ENCODE peak calls at places on chromosome 21, in ten cellular contexts. One of them, this sample, is unnamed.

GRCh38 chr21:38965910-38966504 is 160.3 kb downstream of the ETS2 start:
- DNase-seq in HL-60: no peak
- DNase-seq in bronchial epithelial cell: peak; percentile 88
- DNase-seq in IMR-90: peak; percentile 59
- DNase-seq in cardiac fibroblast: peak; percentile 57
- DNase-seq in astrocyte of the spinal cord: no peak
- DNase-seq in lower leg skin: no peak
- DNase-seq in lung: peak; percentile 88
- DNase-seq in right cardiac atrium: no peak
- DNase-seq in SK-N-MC: no peak
- DNase-seq in this sample: peak; percentile 82

GRCh38 chr21:35475768-35476167 is 426.7 kb upstream of the RUNX1 start:
- DNase-seq in HL-60: peak; percentile 67
- DNase-seq in IMR-90: peak; percentile 75
- DNase-seq in bronchial epithelial cell: peak; percentile 49
- DNase-seq in cardiac fibroblast: peak; percentile 83
- DNase-seq in lung: no peak
- DNase-seq in right cardiac atrium: no peak
- DNase-seq in lower leg skin: no peak
- DNase-seq in astrocyte of the spinal cord: peak; percentile 44
- DNase-seq in SK-N-MC: peak; percentile 1
- DNase-seq in this sample: peak; percentile 25

GRCh38 chr21:36725793-36726386 is 27.0 kb downstream of the SIM2 start:
- DNase-seq in astrocyte of the spinal cord: no peak
- DNase-seq in bronchial epithelial cell: no peak
- DNase-seq in lung: no peak
- DNase-seq in right cardiac atrium: no peak
- DNase-seq in IMR-90: no peak
- DNase-seq in lower leg skin: peak; percentile 70
- DNase-seq in cardiac fibroblast: no peak
- DNase-seq in HL-60: no peak
- DNase-seq in SK-N-MC: no peak
- DNase-seq in this sample: no peak

GRCh38 chr21:15018382-15018781 is 46.4 kb downstream of the NRIP1 start:
- DNase-seq in lower leg skin: no peak
- DNase-seq in astrocyte of the spinal cord: no peak
- DNase-seq in right cardiac atrium: no peak
- DNase-seq in bronchial epithelial cell: no peak
- DNase-seq in IMR-90: no peak
- DNase-seq in SK-N-MC: no peak
- DNase-seq in cardiac fibroblast: no peak
- DNase-seq in HL-60: no peak
- DNase-seq in lung: no peak
- DNase-seq in this sample: no peak

GRCh38 chr21:37654596-37654995 is 261.7 kb downstream of the KCNJ6 start:
- DNase-seq in right cardiac atrium: no peak
- DNase-seq in lung: no peak
- DNase-seq in astrocyte of the spinal cord: no peak
- DNase-seq in IMR-90: no peak
- DNase-seq in HL-60: no peak
- DNase-seq in cardiac fibroblast: no peak
- DNase-seq in bronchial epithelial cell: no peak
- DNase-seq in SK-N-MC: no peak
- DNase-seq in lower leg skin: no peak
- DNase-seq in this sample: no peak

GRCh38 chr21:38591138-38591537 is 92.9 kb upstream of the ERG start:
- DNase-seq in SK-N-MC: no peak
- DNase-seq in HL-60: no peak
- DNase-seq in cardiac fibroblast: no peak
- DNase-seq in lung: no peak
- DNase-seq in IMR-90: no peak
- DNase-seq in astrocyte of the spinal cord: no peak
- DNase-seq in lower leg skin: no peak
- DNase-seq in right cardiac atrium: no peak
- DNase-seq in bronchial epithelial cell: no peak
- DNase-seq in this sample: peak; percentile 16

GRCh38 chr21:26752849-26753248 is 92.4 kb downstream of the ADAMTS1 start:
- DNase-seq in SK-N-MC: no peak
- DNase-seq in HL-60: no peak
- DNase-seq in cardiac fibroblast: no peak
- DNase-seq in bronchial epithelial cell: no peak
- DNase-seq in astrocyte of the spinal cord: no peak
- DNase-seq in right cardiac atrium: no peak
- DNase-seq in lower leg skin: no peak
- DNase-seq in lung: no peak
- DNase-seq in IMR-90: no peak
- DNase-seq in this sample: no peak

GRCh38 chr21:16176570-16176969 is 446.8 kb downstream of the USP25 start:
- DNase-seq in HL-60: no peak
- DNase-seq in IMR-90: no peak
- DNase-seq in astrocyte of the spinal cord: no peak
- DNase-seq in bronchial epithelial cell: no peak
- DNase-seq in lower leg skin: no peak
- DNase-seq in SK-N-MC: no peak
- DNase-seq in cardiac fibroblast: peak; percentile 34
- DNase-seq in right cardiac atrium: no peak
- DNase-seq in lung: no peak
- DNase-seq in this sample: no peak

GRCh38 chr21:43718872-43719747 is at the start of gene PDXK:
- DNase-seq in lower leg skin: peak; percentile 97
- DNase-seq in astrocyte of the spinal cord: peak; percentile 84
- DNase-seq in cardiac fibroblast: peak; percentile 76
- DNase-seq in SK-N-MC: no peak
- DNase-seq in lung: peak; percentile 86
- DNase-seq in right cardiac atrium: peak; percentile 96
- DNase-seq in HL-60: peak; percentile 85
- DNase-seq in bronchial epithelial cell: peak; percentile 66
- DNase-seq in IMR-90: peak; percentile 77
- DNase-seq in this sample: peak; percentile 89

GRCh38 chr21:43719748-43720538 is 1.0 kb downstream of the PDXK start:
- DNase-seq in IMR-90: no peak
- DNase-seq in lung: no peak
- DNase-seq in cardiac fibroblast: no peak
- DNase-seq in right cardiac atrium: peak; percentile 65
- DNase-seq in HL-60: no peak
- DNase-seq in bronchial epithelial cell: no peak
- DNase-seq in SK-N-MC: no peak
- DNase-seq in astrocyte of the spinal cord: no peak
- DNase-seq in lower leg skin: no peak
- DNase-seq in this sample: no peak

GRCh38 chr21:43717967-43718871 is 710 bp upstream of the PDXK start:
- DNase-seq in HL-60: no peak
- DNase-seq in lung: no peak
- DNase-seq in SK-N-MC: no peak
- DNase-seq in astrocyte of the spinal cord: no peak
- DNase-seq in bronchial epithelial cell: no peak
- DNase-seq in right cardiac atrium: peak; percentile 78
- DNase-seq in cardiac fibroblast: no peak
- DNase-seq in IMR-90: no peak
- DNase-seq in lower leg skin: no peak
- DNase-seq in this sample: no peak

GRCh38 chr21:43717166-43717853 is 1.6 kb upstream of the PDXK start:
- DNase-seq in lower leg skin: no peak
- DNase-seq in IMR-90: no peak
- DNase-seq in bronchial epithelial cell: no peak
- DNase-seq in HL-60: no peak
- DNase-seq in lung: no peak
- DNase-seq in cardiac fibroblast: no peak
- DNase-seq in right cardiac atrium: peak; percentile 24
- DNase-seq in astrocyte of the spinal cord: no peak
- DNase-seq in SK-N-MC: no peak
- DNase-seq in this sample: no peak

GRCh38 chr21:43716376-43717165 is 2.4 kb upstream of the PDXK start:
- DNase-seq in lung: no peak
- DNase-seq in bronchial epithelial cell: no peak
- DNase-seq in astrocyte of the spinal cord: peak; percentile 71
- DNase-seq in lower leg skin: no peak
- DNase-seq in HL-60: no peak
- DNase-seq in right cardiac atrium: peak; percentile 52
- DNase-seq in IMR-90: peak; percentile 36
- DNase-seq in cardiac fibroblast: no peak
- DNase-seq in SK-N-MC: no peak
- DNase-seq in this sample: no peak
- H3K4me3 ChIP-seq in lung: no peak overlapping the region
- H3K4me3 ChIP-seq in bronchial epithelial cell: no peak overlapping the region
- H3K4me3 ChIP-seq in astrocyte of the spinal cord: no peak overlapping the region
- H3K4me3 ChIP-seq in lower leg skin: no peak overlapping the region
- H3K4me3 ChIP-seq in HL-60: no peak overlapping the region
- H3K4me3 ChIP-seq in right cardiac atrium: no peak overlapping the region
- H3K4me3 ChIP-seq in IMR-90: no peak overlapping the region
- H3K4me3 ChIP-seq in cardiac fibroblast: no peak overlapping the region
- H3K4me3 ChIP-seq in SK-N-MC: no peak overlapping the region
- H3K4me3 ChIP-seq in this sample: no peak overlapping the region

DNA sequence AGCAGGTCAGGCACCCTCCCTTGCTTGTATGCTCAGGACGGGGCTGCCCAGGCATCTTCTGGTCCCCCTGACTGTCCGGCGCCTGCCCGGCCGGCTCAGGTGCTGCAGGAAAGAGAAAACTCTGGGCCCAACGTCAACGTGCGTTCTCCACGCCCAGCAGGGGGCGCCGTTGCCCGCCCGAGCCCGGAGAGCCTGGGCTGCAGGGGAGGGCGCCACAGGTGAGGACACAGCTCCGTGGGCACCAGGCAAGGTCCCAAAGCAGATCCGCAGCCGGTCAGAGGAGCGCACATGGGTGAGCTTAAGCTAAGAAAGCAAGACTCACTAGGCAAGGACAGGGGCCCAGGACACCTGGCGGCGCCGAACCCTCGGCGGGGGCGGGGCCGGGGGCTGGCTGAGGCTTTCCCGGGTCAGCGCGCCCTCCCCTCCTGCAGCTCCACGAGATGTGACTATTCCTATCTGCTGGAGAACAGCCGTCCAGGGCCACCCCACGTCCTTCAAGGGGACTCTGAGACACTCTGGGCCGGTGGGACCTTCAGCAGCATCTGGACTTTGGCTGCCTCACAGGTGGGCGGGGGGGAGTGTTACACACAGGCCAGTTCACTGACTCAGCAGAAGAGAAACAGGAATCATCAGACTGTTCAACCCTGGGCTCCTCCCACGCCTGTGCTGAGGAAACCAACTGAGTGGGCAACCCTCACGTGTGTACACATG is 29.3 kb downstream of the KRTAP10-1 start:
- DNase-seq in bronchial epithelial cell: no peak
- DNase-seq in lower leg skin: no peak
- DNase-seq in lung: peak; percentile 54
- DNase-seq in SK-N-MC: no peak
- DNase-seq in right cardiac atrium: peak; percentile 79
- DNase-seq in cardiac fibroblast: peak; percentile 32
- DNase-seq in IMR-90: no peak
- DNase-seq in HL-60: peak; percentile 29
- DNase-seq in astrocyte of the spinal cord: no peak
- DNase-seq in this sample: peak; percentile 20
- H3K4me3 ChIP-seq in bronchial epithelial cell: peak overlapping the region; percentile 8
- H3K4me3 ChIP-seq in lower leg skin: no peak overlapping the region
- H3K4me3 ChIP-seq in lung: no peak overlapping the region
- H3K4me3 ChIP-seq in SK-N-MC: no peak overlapping the region
- H3K4me3 ChIP-seq in right cardiac atrium: no peak overlapping the region
- H3K4me3 ChIP-seq in cardiac fibroblast: no peak overlapping the region
- H3K4me3 ChIP-seq in IMR-90: no peak overlapping the region
- H3K4me3 ChIP-seq in HL-60: no peak overlapping the region
- H3K4me3 ChIP-seq in astrocyte of the spinal cord: no peak overlapping the region
- H3K4me3 ChIP-seq in this sample: no peak overlapping the region

GRCh38 chr21:33206771-33207290 is 22.9 kb upstream of the IFNAR2 start:
- DNase-seq in IMR-90: no peak
- DNase-seq in lung: peak; percentile 35
- DNase-seq in bronchial epithelial cell: no peak
- DNase-seq in right cardiac atrium: no peak
- DNase-seq in SK-N-MC: no peak
- DNase-seq in lower leg skin: no peak
- DNase-seq in astrocyte of the spinal cord: no peak
- DNase-seq in cardiac fibroblast: no peak
- DNase-seq in HL-60: peak; percentile 71
- DNase-seq in this sample: no peak

GRCh38 chr21:33208534-33208933 is 21.2 kb upstream of the IFNAR2 start:
- DNase-seq in IMR-90: no peak
- DNase-seq in right cardiac atrium: no peak
- DNase-seq in SK-N-MC: no peak
- DNase-seq in lower leg skin: no peak
- DNase-seq in cardiac fibroblast: no peak
- DNase-seq in astrocyte of the spinal cord: no peak
- DNase-seq in HL-60: no peak
- DNase-seq in bronchial epithelial cell: no peak
- DNase-seq in lung: no peak
- DNase-seq in this sample: peak; percentile 21

GRCh38 chr21:33211305-33211704 is 18.4 kb upstream of the IFNAR2 start:
- DNase-seq in SK-N-MC: no peak
- DNase-seq in lung: no peak
- DNase-seq in right cardiac atrium: no peak
- DNase-seq in astrocyte of the spinal cord: no peak
- DNase-seq in IMR-90: no peak
- DNase-seq in HL-60: no peak
- DNase-seq in cardiac fibroblast: no peak
- DNase-seq in bronchial epithelial cell: no peak
- DNase-seq in lower leg skin: no peak
- DNase-seq in this sample: no peak

GRCh38 chr21:33205476-33205875 is 24.3 kb upstream of the IFNAR2 start:
- DNase-seq in astrocyte of the spinal cord: no peak
- DNase-seq in right cardiac atrium: no peak
- DNase-seq in lower leg skin: no peak
- DNase-seq in HL-60: peak; percentile 72
- DNase-seq in bronchial epithelial cell: no peak
- DNase-seq in IMR-90: no peak
- DNase-seq in lung: peak; percentile 29
- DNase-seq in cardiac fibroblast: no peak
- DNase-seq in SK-N-MC: no peak
- DNase-seq in this sample: no peak

DNA sequence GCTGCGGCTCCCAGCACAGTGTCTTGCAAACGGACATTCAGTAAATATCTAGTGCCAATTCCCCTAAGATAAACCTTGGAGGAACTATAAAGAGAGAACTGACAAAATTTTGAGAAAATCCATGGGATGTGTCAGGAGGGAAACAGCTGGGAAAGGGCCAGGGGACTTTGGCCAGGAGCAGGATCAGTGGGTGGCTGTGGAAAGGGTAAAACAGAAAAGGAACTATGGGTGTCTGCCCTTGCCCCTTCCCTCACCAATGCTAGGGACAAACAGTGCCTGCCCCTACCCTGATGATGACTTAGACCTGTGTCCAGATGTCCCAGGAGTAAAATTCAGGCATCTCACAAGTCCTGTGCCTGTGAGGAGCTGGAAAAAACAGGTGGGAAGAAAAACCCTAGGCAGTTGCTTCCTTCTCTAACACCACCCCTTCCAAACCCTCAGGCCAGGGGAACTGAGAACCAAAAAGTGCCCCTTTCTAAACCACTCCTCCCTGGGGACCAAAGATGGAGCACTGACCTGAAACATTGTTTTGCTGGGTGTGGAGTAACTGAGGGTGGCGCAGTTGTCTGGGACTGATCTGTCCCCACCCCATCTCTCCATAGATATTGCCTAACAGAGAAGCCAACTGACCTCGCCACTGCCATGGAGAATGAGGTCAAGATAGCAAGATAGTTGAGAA is 22.1 kb upstream of the IFNAR2 start:
- DNase-seq in lower leg skin: no peak
- DNase-seq in lung: peak; percentile 26
- DNase-seq in bronchial epithelial cell: no peak
- DNase-seq in IMR-90: no peak
- DNase-seq in right cardiac atrium: no peak
- DNase-seq in SK-N-MC: no peak
- DNase-seq in cardiac fibroblast: no peak
- DNase-seq in HL-60: no peak
- DNase-seq in astrocyte of the spinal cord: no peak
- DNase-seq in this sample: no peak
- H3K4me3 ChIP-seq in lower leg skin: no peak overlapping the region
- H3K4me3 ChIP-seq in lung: no peak overlapping the region
- H3K4me3 ChIP-seq in bronchial epithelial cell: no peak overlapping the region
- H3K4me3 ChIP-seq in IMR-90: no peak overlapping the region
- H3K4me3 ChIP-seq in right cardiac atrium: no peak overlapping the region
- H3K4me3 ChIP-seq in SK-N-MC: no peak overlapping the region
- H3K4me3 ChIP-seq in cardiac fibroblast: no peak overlapping the region
- H3K4me3 ChIP-seq in HL-60: no peak overlapping the region
- H3K4me3 ChIP-seq in astrocyte of the spinal cord: no peak overlapping the region
- H3K4me3 ChIP-seq in this sample: no peak overlapping the region

DNA sequence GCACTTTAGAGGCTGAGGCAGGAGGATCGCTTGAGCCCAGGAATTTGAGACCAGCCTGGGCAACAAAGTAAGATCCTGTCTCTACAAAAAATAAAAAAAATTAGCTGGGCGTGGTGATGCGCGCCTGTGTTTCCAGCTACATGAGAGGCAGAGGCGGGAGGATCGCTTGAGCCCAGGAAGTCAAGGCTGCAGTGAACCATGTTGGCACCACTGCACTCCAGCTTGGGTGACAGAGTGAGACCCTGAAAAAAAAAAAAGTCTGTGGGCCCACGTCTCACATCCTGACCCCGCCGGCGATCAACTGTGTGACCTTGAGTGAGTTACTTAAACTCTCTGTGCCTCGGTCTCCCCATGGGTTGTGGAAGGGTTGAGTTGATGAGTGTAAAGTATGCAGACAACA is 12.7 kb upstream of the ZBTB21 start:
- DNase-seq in bronchial epithelial cell: no peak
- DNase-seq in IMR-90: no peak
- DNase-seq in astrocyte of the spinal cord: no peak
- DNase-seq in SK-N-MC: no peak
- DNase-seq in lower leg skin: no peak
- DNase-seq in cardiac fibroblast: no peak
- DNase-seq in right cardiac atrium: no peak
- DNase-seq in lung: no peak
- DNase-seq in HL-60: no peak
- DNase-seq in this sample: no peak
- H3K4me3 ChIP-seq in bronchial epithelial cell: no peak overlapping the region
- H3K4me3 ChIP-seq in IMR-90: no peak overlapping the region
- H3K4me3 ChIP-seq in astrocyte of the spinal cord: no peak overlapping the region
- H3K4me3 ChIP-seq in SK-N-MC: no peak overlapping the region
- H3K4me3 ChIP-seq in lower leg skin: no peak overlapping the region
- H3K4me3 ChIP-seq in cardiac fibroblast: no peak overlapping the region
- H3K4me3 ChIP-seq in right cardiac atrium: no peak overlapping the region
- H3K4me3 ChIP-seq in lung: no peak overlapping the region
- H3K4me3 ChIP-seq in HL-60: no peak overlapping the region
- H3K4me3 ChIP-seq in this sample: no peak overlapping the region

This sample was measured in epithelial cell of esophagus.